ENCODE peak calls at places on chromosomes 16 and 17, in five cellular contexts. One of them, this sample, is unnamed.

GRCh38 chr16:70706948-70707465 is 21.2 kb upstream of the MTSS2 start:
- DNase-seq in fibroblast of pulmonary artery: peak
- DNase-seq in AG04449: no peak
- DNase-seq in fibroblast of mammary gland: peak
- DNase-seq in PC-3: peak
- DNase-seq in this sample: peak

GRCh38 chr16:66569131-66569530 is 2.9 kb downstream of the CMTM1 start:
- DNase-seq in fibroblast of pulmonary artery: peak
- DNase-seq in AG04449: peak
- DNase-seq in fibroblast of mammary gland: peak
- DNase-seq in PC-3: peak
- DNase-seq in this sample: no peak

GRCh38 chr16:71758293-71758760 is 33.8 kb upstream of the PHLPP2 start:
- DNase-seq in fibroblast of pulmonary artery: no peak
- DNase-seq in AG04449: no peak
- DNase-seq in fibroblast of mammary gland: no peak
- DNase-seq in PC-3: no peak
- DNase-seq in this sample: no peak

GRCh38 chr17:57143341-57143740 is 58.3 kb downstream of the AKAP1 start:
- DNase-seq in fibroblast of pulmonary artery: no peak
- DNase-seq in AG04449: no peak
- DNase-seq in fibroblast of mammary gland: peak
- DNase-seq in PC-3: no peak
- DNase-seq in this sample: no peak

GRCh38 chr16:11727945-11728543 is 14.6 kb downstream of the TXNDC11 start:
- DNase-seq in fibroblast of pulmonary artery: no peak
- DNase-seq in AG04449: no peak
- DNase-seq in fibroblast of mammary gland: no peak
- DNase-seq in PC-3: no peak
- DNase-seq in this sample: no peak

GRCh38 chr16:88782454-88783390 is 2.3 kb downstream of the PIEZO1 start:
- DNase-seq in fibroblast of pulmonary artery: no peak
- DNase-seq in AG04449: no peak
- DNase-seq in fibroblast of mammary gland: peak
- DNase-seq in PC-3: peak
- DNase-seq in this sample: no peak

GRCh38 chr17:41307647-41308046 is 1.5 kb downstream of the KRTAP16-1 start:
- DNase-seq in fibroblast of pulmonary artery: no peak
- DNase-seq in AG04449: no peak
- DNase-seq in fibroblast of mammary gland: peak
- DNase-seq in PC-3: no peak
- DNase-seq in this sample: peak

GRCh38 chr16:22250522-22250921 is 44.4 kb downstream of the EEF2K start:
- DNase-seq in fibroblast of pulmonary artery: peak
- DNase-seq in AG04449: no peak
- DNase-seq in fibroblast of mammary gland: peak
- DNase-seq in PC-3: no peak
- DNase-seq in this sample: no peak

GRCh38 chr16:177394-177822 is 928 bp downstream of the HBA1 start:
- DNase-seq in fibroblast of pulmonary artery: peak
- DNase-seq in AG04449: no peak
- DNase-seq in fibroblast of mammary gland: peak
- DNase-seq in PC-3: no peak
- DNase-seq in this sample: no peak

GRCh38 chr17:2082003-2082862 is 27.3 kb downstream of the HIC1 start:
- DNase-seq in fibroblast of pulmonary artery: no peak
- DNase-seq in AG04449: no peak
- DNase-seq in fibroblast of mammary gland: peak
- DNase-seq in PC-3: no peak
- DNase-seq in this sample: no peak

GRCh38 chr16:67388191-67388590 is 5.1 kb downstream of the TPPP3 start:
- DNase-seq in fibroblast of pulmonary artery: no peak
- DNase-seq in AG04449: no peak
- DNase-seq in fibroblast of mammary gland: no peak
- DNase-seq in PC-3: no peak
- DNase-seq in this sample: no peak

GRCh38 chr17:62653002-62653830 is 25.7 kb downstream of the MRC2 start:
- DNase-seq in fibroblast of pulmonary artery: peak
- DNase-seq in AG04449: no peak
- DNase-seq in fibroblast of mammary gland: peak
- DNase-seq in PC-3: peak
- DNase-seq in this sample: no peak

GRCh38 chr16:27181020-27181419 is 22.3 kb upstream of the KDM8 start:
- DNase-seq in fibroblast of pulmonary artery: no peak
- DNase-seq in AG04449: no peak
- DNase-seq in fibroblast of mammary gland: no peak
- DNase-seq in PC-3: no peak
- DNase-seq in this sample: no peak

GRCh38 chr17:59505610-59506276 is 59.7 kb upstream of the DHX40 start:
- DNase-seq in fibroblast of pulmonary artery: no peak
- DNase-seq in AG04449: no peak
- DNase-seq in fibroblast of mammary gland: peak
- DNase-seq in PC-3: peak
- DNase-seq in this sample: no peak

GRCh38 chr17:71118039-71118438 is 948.7 kb downstream of the KCNJ2 start:
- DNase-seq in fibroblast of pulmonary artery: no peak
- DNase-seq in AG04449: no peak
- DNase-seq in fibroblast of mammary gland: peak
- DNase-seq in PC-3: peak
- DNase-seq in this sample: peak

GRCh38 chr16:62711797-62712196 is 675.6 kb upstream of the CDH8 start:
- DNase-seq in fibroblast of pulmonary artery: no peak
- DNase-seq in AG04449: no peak
- DNase-seq in fibroblast of mammary gland: no peak
- DNase-seq in PC-3: no peak
- DNase-seq in this sample: no peak

GRCh38 chr17:7997186-7997585 is 5.2 kb upstream of the GUCY2D start:
- DNase-seq in fibroblast of pulmonary artery: peak
- DNase-seq in AG04449: no peak
- DNase-seq in fibroblast of mammary gland: no peak
- DNase-seq in PC-3: peak
- DNase-seq in this sample: no peak
- TF ChIP-seq CTCF in fibroblast of pulmonary artery: peak
- TF ChIP-seq CTCF in AG04449: peak
- TF ChIP-seq CTCF in fibroblast of mammary gland: peak
- TF ChIP-seq CTCF in PC-3: peak
- TF ChIP-seq CTCF in this sample: peak

GRCh38 chr17:79093270-79093669 is 18.6 kb downstream of the ENGASE start:
- DNase-seq in fibroblast of pulmonary artery: no peak
- DNase-seq in AG04449: no peak
- DNase-seq in fibroblast of mammary gland: no peak
- DNase-seq in PC-3: peak
- DNase-seq in this sample: no peak

GRCh38 chr17:79091373-79091670 is 16.7 kb downstream of the ENGASE start:
- DNase-seq in fibroblast of pulmonary artery: no peak
- DNase-seq in AG04449: no peak
- DNase-seq in fibroblast of mammary gland: no peak
- DNase-seq in PC-3: no peak
- DNase-seq in this sample: no peak

GRCh38 chr17:79094261-79094660 is 19.6 kb downstream of the ENGASE start:
- DNase-seq in fibroblast of pulmonary artery: no peak
- DNase-seq in AG04449: no peak
- DNase-seq in fibroblast of mammary gland: no peak
- DNase-seq in PC-3: no peak
- DNase-seq in this sample: no peak

GRCh38 chr17:79090503-79091372 is 16.1 kb downstream of the ENGASE start:
- DNase-seq in fibroblast of pulmonary artery: peak
- DNase-seq in AG04449: no peak
- DNase-seq in fibroblast of mammary gland: peak
- DNase-seq in PC-3: no peak
- DNase-seq in this sample: no peak

GRCh38 chr17:79092567-79092966 is 17.9 kb downstream of the ENGASE start:
- DNase-seq in fibroblast of pulmonary artery: no peak
- DNase-seq in AG04449: no peak
- DNase-seq in fibroblast of mammary gland: no peak
- DNase-seq in PC-3: no peak
- DNase-seq in this sample: no peak
- H3K4me3 ChIP-seq in fibroblast of pulmonary artery: no peak
- H3K4me3 ChIP-seq in AG04449: no peak
- H3K4me3 ChIP-seq in fibroblast of mammary gland: no peak
- H3K4me3 ChIP-seq in PC-3: no peak
- H3K4me3 ChIP-seq in this sample: no peak

GRCh38 chr17:69208640-69209039 is 20.0 kb downstream of the ABCA10 start:
- DNase-seq in fibroblast of pulmonary artery: no peak
- DNase-seq in AG04449: no peak
- DNase-seq in fibroblast of mammary gland: no peak
- DNase-seq in PC-3: no peak
- DNase-seq in this sample: no peak

GRCh38 chr17:69218986-69219385 is 9.6 kb downstream of the ABCA10 start:
- DNase-seq in fibroblast of pulmonary artery: no peak
- DNase-seq in AG04449: no peak
- DNase-seq in fibroblast of mammary gland: no peak
- DNase-seq in PC-3: no peak
- DNase-seq in this sample: no peak

DNA sequence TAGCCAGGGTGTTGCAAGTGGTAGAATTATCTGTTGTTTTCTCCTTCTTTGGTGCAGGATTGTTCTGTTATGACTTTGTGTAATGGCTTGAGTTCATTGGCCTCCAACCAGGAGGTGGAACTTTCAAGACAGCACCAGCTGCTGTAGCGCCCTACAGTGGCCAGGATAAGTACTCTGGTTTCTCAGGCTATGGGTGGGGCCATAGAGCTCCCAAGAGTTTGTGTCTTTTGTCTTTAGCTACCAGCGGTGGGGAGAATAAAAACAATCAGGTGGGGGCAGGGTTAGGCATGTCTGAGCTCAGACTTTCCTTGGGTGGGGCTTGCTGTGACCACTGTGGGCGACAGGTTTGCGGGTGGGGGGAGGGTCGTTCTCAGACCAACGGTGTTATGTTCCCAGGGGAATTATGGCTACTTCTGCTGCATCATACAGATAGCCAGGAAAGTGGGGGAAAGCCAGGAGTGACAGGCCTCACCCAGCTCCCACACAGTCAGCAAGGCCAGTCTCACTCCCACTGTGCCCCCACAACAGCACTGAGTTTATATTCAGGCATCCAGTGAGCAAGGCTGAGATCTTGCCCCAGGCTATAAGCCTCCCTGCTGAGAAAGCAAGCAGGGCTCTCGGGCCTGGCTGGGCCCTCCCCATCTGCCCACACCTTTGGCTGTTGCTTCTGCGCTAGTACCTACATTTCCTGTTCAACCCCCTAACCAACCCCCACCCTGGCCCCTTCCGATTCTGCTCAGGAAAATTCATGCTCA is 15.4 kb downstream of the ABCA10 start:
- DNase-seq in fibroblast of pulmonary artery: no peak
- DNase-seq in AG04449: no peak
- DNase-seq in fibroblast of mammary gland: no peak
- DNase-seq in PC-3: no peak
- DNase-seq in this sample: no peak
- TF ChIP-seq CTCF in fibroblast of pulmonary artery: no peak
- TF ChIP-seq CTCF in AG04449: no peak
- TF ChIP-seq CTCF in fibroblast of mammary gland: no peak
- TF ChIP-seq CTCF in PC-3: peak
- TF ChIP-seq CTCF in this sample: no peak

DNA sequence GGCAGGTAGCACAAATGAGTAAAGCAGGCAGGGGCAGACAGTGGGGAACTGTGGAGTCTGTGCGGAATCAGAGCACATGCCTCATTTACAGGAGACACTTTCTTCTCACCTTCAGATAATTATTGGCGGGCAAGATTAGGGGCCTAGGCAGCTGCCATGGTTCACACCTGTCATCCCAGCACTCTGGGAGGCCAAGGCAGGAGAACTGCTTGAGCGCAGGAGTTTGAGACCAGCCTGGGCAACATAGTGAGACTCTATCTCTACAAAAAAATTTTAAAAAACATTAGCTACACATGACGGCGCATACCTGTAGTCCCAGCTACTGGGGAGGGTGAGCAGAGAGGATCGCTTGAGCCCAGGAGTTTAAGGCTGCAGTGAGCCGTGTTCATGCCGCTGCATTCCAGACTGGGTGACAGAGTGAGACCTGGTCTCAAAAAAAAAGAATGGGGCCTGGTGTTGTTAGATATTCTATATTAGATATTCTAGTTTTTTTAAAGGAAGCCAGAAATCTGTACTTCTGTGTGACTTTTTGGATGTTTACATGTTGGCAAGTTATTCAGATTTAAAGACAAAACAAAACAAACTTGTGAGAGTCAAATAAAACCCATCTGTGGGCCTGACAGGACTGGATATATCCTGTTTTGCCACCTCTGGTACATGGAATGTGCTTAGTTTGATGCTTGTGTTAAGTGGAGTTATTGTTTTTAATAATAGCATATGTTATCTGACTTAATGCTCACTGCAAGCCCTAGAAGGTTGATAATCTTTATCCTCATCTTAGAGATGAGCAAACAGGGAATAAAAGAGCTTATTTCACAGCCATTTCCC is 4.9 kb upstream of the LPCAT2 start:
- DNase-seq in fibroblast of pulmonary artery: no peak
- DNase-seq in AG04449: no peak
- DNase-seq in fibroblast of mammary gland: no peak
- DNase-seq in PC-3: no peak
- DNase-seq in this sample: no peak
- H3K4me3 ChIP-seq in fibroblast of pulmonary artery: no peak
- H3K4me3 ChIP-seq in AG04449: no peak
- H3K4me3 ChIP-seq in fibroblast of mammary gland: no peak
- H3K4me3 ChIP-seq in PC-3: no peak
- H3K4me3 ChIP-seq in this sample: no peak

GRCh38 chr16:30972872-30973271 is 12.1 kb upstream of the HSD3B7 start:
- DNase-seq in fibroblast of pulmonary artery: no peak
- DNase-seq in AG04449: no peak
- DNase-seq in fibroblast of mammary gland: no peak
- DNase-seq in PC-3: no peak
- DNase-seq in this sample: no peak
- TF ChIP-seq CTCF in fibroblast of pulmonary artery: peak
- TF ChIP-seq CTCF in AG04449: peak
- TF ChIP-seq CTCF in fibroblast of mammary gland: peak
- TF ChIP-seq CTCF in PC-3: no peak
- TF ChIP-seq CTCF in this sample: peak

DNA sequence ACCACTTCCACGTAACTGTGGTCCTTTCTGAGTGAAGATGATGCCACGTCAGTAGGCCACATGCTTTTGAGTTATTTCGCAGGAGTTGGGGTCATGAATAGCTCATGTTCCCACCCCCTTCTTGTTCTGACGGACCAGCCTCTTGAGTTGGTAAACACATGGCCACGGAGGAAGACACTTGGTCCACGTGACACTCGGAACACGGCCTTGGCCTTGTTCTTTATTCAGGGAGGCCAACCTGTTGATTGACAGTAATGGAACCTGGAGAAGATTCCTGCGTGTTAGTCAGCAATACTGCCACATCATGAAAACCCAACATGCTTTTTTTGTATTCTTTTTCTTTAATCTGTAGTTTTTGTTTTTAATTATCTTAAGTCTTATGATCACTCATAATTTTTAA is 56.3 kb downstream of the SEC14L1 start:
- DNase-seq in fibroblast of pulmonary artery: no peak
- DNase-seq in AG04449: no peak
- DNase-seq in fibroblast of mammary gland: no peak
- DNase-seq in PC-3: no peak
- DNase-seq in this sample: no peak
- H3K4me3 ChIP-seq in fibroblast of pulmonary artery: no peak
- H3K4me3 ChIP-seq in AG04449: no peak
- H3K4me3 ChIP-seq in fibroblast of mammary gland: no peak
- H3K4me3 ChIP-seq in PC-3: no peak
- H3K4me3 ChIP-seq in this sample: no peak